ENCODE peak calls at places on chromosome 13, in seven cellular contexts. C, W, X, H, E, D and G are unnamed samples.

GRCh38 chr13:109787135-109787954 is 962 bp upstream of the IRS2 start:
- DNase-seq in W (peak), E (no peak), D (peak), H (no peak), X (no peak), C (peak), G (no peak)

GRCh38 chr13:110106726-110107125 is 200.2 kb downstream of the COL4A1 start:
- DNase-seq in C (peak), X (no peak), D (no peak), W (no peak), E (no peak), H (no peak), G (no peak)

GRCh38 chr13:22828081-22828480 is 352.7 kb upstream of the SGCG start:
- DNase-seq in E (no peak), X (no peak), C (no peak), W (no peak), H (no peak), D (no peak), G (no peak)

GRCh38 chr13:40966298-40966697 is 52.8 kb downstream of the ELF1 start:
- DNase-seq in X (no peak), C (no peak), D (no peak), W (no peak), E (no peak), H (no peak), G (no peak)

GRCh38 chr13:59745395-59745788 is 418.3 kb downstream of the DIAPH3 start:
- DNase-seq in D (no peak), H (no peak), W (no peak), C (peak), X (peak), E (no peak), G (no peak)

GRCh38 chr13:27076411-27076810 is 95.2 kb downstream of the USP12 start:
- DNase-seq in X (no peak), W (no peak), D (no peak), H (no peak), C (peak), E (no peak), G (no peak)

GRCh38 chr13:73715114-73715909 is 418.9 kb downstream of the KLF12 start:
- DNase-seq in X (no peak), H (no peak), W (no peak), C (no peak), E (no peak), D (no peak), G (no peak)

GRCh38 chr13:40981361-40981760 is 37.8 kb downstream of the ELF1 start:
- DNase-seq in X (no peak), D (no peak), C (peak), E (no peak), H (no peak), W (no peak), G (no peak)

GRCh38 chr13:98143601-98144500 is 957 bp downstream of the FARP1 start:
- DNase-seq in C (peak), H (no peak), E (no peak), X (no peak), D (peak), W (peak), G (no peak)

GRCh38 chr13:53010374-53011105 is 18.1 kb upstream of the OLFM4 start:
- DNase-seq in C (no peak), D (no peak), H (no peak), W (no peak), X (no peak), E (no peak), G (no peak)

GRCh38 chr13:91745962-91746361 is 347.5 kb downstream of the GPC5 start:
- DNase-seq in D (no peak), X (no peak), W (peak), E (no peak), C (no peak), H (no peak), G (no peak)

GRCh38 chr13:39376088-39376487 is 226.9 kb downstream of the LHFPL6 start:
- DNase-seq in D (no peak), X (no peak), E (no peak), C (no peak), W (no peak), H (no peak), G (no peak)

GRCh38 chr13:89737051-89737450 is 1610.4 kb upstream of the MIR17HG start:
- DNase-seq in W (no peak), C (no peak), E (no peak), H (no peak), D (no peak), X (no peak), G (no peak)

GRCh38 chr13:49635599-49636433 is 7.5 kb downstream of the ARL11 start:
- DNase-seq in H (no peak), W (peak), C (peak), E (no peak), D (peak), X (peak), G (no peak)

GRCh38 chr13:42102961-42103688 is 54.7 kb downstream of the DGKH start:
- DNase-seq in E (peak), W (no peak), X (no peak), D (no peak), H (no peak), C (no peak), G (peak)

GRCh38 chr13:33494596-33495214 is 209.2 kb upstream of the STARD13 start:
- DNase-seq in W (no peak), D (peak), E (peak), H (no peak), C (peak), X (peak), G (peak)

GRCh38 chr13:38804536-38804935 is 117.7 kb downstream of the FREM2 start:
- DNase-seq in X (no peak), C (no peak), D (peak), W (no peak), E (peak), H (no peak), G (no peak)

GRCh38 chr13:30153871-30154426 is 153.4 kb downstream of the KATNAL1 start:
- DNase-seq in E (no peak), H (no peak), D (peak), X (no peak), C (no peak), W (peak), G (no peak)

GRCh38 chr13:81539643-81540150 is 1198.8 kb upstream of the SPRY2 start:
- DNase-seq in D (peak), H (no peak), W (no peak), E (no peak), C (no peak), X (no peak), G (no peak)

GRCh38 chr13:113178896-113179167 is 20.4 kb downstream of the PROZ start:
- DNase-seq in H (no peak), C (no peak), E (no peak), D (no peak), W (no peak), X (no peak), G (no peak)

GRCh38 chr13:47859129-47859528 is 141.9 kb downstream of the SUCLA2 start:
- DNase-seq in W (no peak), E (peak), H (no peak), D (peak), C (no peak), X (peak), G (peak)

GRCh38 chr13:19597523-19597922 is 35.9 kb upstream of the MPHOSPH8 start:
- DNase-seq in C (no peak), D (no peak), H (no peak), X (peak), W (no peak), E (no peak), G (no peak)

GRCh38 chr13:111947876-111948275 is 119.1 kb upstream of the SOX1 start:
- DNase-seq in C (no peak), E (no peak), X (no peak), D (no peak), H (peak), W (no peak), G (no peak)

GRCh38 chr13:101529419-101529818 is 76.9 kb downstream of the ITGBL1 start:
- DNase-seq in E (peak), H (no peak), D (no peak), C (peak), W (no peak), X (peak), G (no peak)

GRCh38 chr13:37143901-37144300 is 38.4 kb upstream of the CSNK1A1L start:
- DNase-seq in H (no peak), C (peak), X (peak), W (no peak), E (peak), D (no peak), G (no peak)

GRCh38 chr13:39884166-39884565 is 228.7 kb downstream of the COG6 start:
- DNase-seq in D (no peak), E (no peak), C (no peak), H (no peak), X (no peak), W (no peak), G (no peak)

GRCh38 chr13:27446986-27447583 is 3.3 kb downstream of the MTIF3 start:
- DNase-seq in C (no peak), X (no peak), E (no peak), D (no peak), H (no peak), W (no peak), G (no peak)

DNA sequence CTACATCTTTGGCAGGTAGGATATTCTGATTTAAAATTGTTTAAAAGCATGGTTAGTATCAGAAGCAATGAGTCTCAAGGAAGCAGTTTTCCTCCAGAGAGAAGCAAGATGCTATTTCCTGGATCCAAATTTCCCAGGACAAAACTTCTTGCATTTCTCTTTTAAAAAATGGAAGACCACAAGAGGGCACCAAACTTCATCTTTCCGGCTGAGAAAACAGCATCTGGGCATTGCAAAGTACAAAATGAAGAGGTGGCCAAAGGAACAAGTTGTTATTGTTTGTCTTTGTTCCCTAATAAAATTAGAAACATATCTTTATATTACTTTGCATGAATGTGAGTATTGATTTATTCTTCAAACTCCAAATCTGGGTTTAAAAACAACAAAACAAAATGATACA is 60.0 kb upstream of the LRCH1 start:
- DNase-seq in D (peak), E (peak), X (peak), C (peak), H (no peak), W (peak), G (no peak)
- TF ChIP-seq CTCF in D (peak), E (peak), X (peak), C (peak), H (peak), W (peak), G (peak)

GRCh38 chr13:85737952-85738351 is 61.3 kb downstream of the SLITRK6 start:
- DNase-seq in C (no peak), E (no peak), W (no peak), X (no peak), D (no peak), H (no peak), G (no peak)
- TF ChIP-seq CTCF in C (no peak), E (no peak), W (no peak), X (no peak), D (no peak), H (peak), G (peak)

GRCh38 chr13:32261567-32261966 is 53.6 kb downstream of the ZAR1L start:
- DNase-seq in D (no peak), W (peak), X (peak), E (peak), H (no peak), C (peak), G (peak)

GRCh38 chr13:32262165-32262564 is 53.0 kb downstream of the ZAR1L start:
- DNase-seq in W (no peak), H (no peak), X (no peak), C (no peak), D (no peak), E (no peak), G (no peak)

GRCh38 chr13:32257649-32258048 is 57.5 kb downstream of the ZAR1L start:
- DNase-seq in H (no peak), X (no peak), W (no peak), E (no peak), D (no peak), C (no peak), G (no peak)

GRCh38 chr13:32256243-32256642 is 58.9 kb downstream of the ZAR1L start:
- DNase-seq in H (no peak), D (no peak), C (no peak), E (no peak), X (no peak), W (no peak), G (no peak)

DNA sequence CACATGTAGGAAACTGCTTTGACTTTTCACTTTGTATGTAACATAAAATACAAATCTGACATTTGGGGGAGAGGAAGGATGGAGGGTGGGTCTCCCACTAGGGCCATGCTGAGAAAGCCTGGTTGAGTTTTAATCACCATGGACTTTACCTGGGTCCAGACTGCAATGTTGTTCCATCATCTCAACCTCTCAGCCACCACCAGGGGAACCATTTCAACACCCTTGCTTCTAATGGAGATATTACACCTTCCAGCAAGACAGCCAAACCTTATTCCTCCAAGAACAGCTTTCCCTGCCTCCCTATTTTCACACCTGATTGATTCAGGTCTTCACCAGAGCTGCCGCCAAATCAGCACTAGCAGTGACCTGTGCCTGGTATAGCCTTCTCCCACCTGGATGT is 56.0 kb downstream of the ZAR1L start:
- DNase-seq in D (peak), E (no peak), H (no peak), X (no peak), C (no peak), W (no peak), G (no peak)
- TF ChIP-seq CTCF in D (peak), E (peak), H (peak), X (peak), C (peak), W (no peak), G (peak)

GRCh38 chr13:45859682-45860081 is 8.1 kb upstream of the SIAH3 start:
- DNase-seq in X (no peak), C (no peak), E (no peak), W (peak), D (peak), H (no peak), G (no peak)
- TF ChIP-seq CTCF in X (no peak), C (no peak), E (no peak), W (no peak), D (no peak), H (no peak), G (no peak)